ENCODE peak calls at places on chromosomes 2 and 18, in five cellular contexts. One of them, this sample, is unnamed.
A peak's percentile ranks its signal among the peaks of the same experiment; 100 is the strongest.

GRCh38 chr2:206259615-206260426 is 14.6 kb upstream of the ZDBF2 start:
- DNase-seq in IMR-90: no peak
- DNase-seq in foreskin keratinocyte: no peak
- DNase-seq in cardiac muscle cell: no peak
- DNase-seq in CD4-positive, alpha-beta T cell: no peak
- DNase-seq in this sample: no peak

GRCh38 chr2:238738917-238739316 is 109.0 kb upstream of the TWIST2 start:
- DNase-seq in IMR-90: no peak
- DNase-seq in foreskin keratinocyte: no peak
- DNase-seq in cardiac muscle cell: no peak
- DNase-seq in CD4-positive, alpha-beta T cell: no peak
- DNase-seq in this sample: no peak

GRCh38 chr2:29583104-29583503 is 338.3 kb downstream of the ALK start:
- DNase-seq in IMR-90: peak; percentile 54
- DNase-seq in foreskin keratinocyte: peak; percentile 45
- DNase-seq in cardiac muscle cell: no peak
- DNase-seq in CD4-positive, alpha-beta T cell: no peak
- DNase-seq in this sample: no peak

GRCh38 chr2:200308421-200309295 is 2.2 kb downstream of the SPATS2L start:
- DNase-seq in IMR-90: peak; percentile 63
- DNase-seq in foreskin keratinocyte: no peak
- DNase-seq in cardiac muscle cell: peak; percentile 21
- DNase-seq in CD4-positive, alpha-beta T cell: no peak
- DNase-seq in this sample: no peak

GRCh38 chr18:6044319-6044718 is 149.0 kb upstream of the TMEM200C start:
- DNase-seq in IMR-90: no peak
- DNase-seq in foreskin keratinocyte: no peak
- DNase-seq in cardiac muscle cell: no peak
- DNase-seq in CD4-positive, alpha-beta T cell: no peak
- DNase-seq in this sample: no peak

GRCh38 chr2:105100064-105100840 is 62.4 kb downstream of the MRPS9 start:
- DNase-seq in IMR-90: no peak
- DNase-seq in foreskin keratinocyte: no peak
- DNase-seq in cardiac muscle cell: no peak
- DNase-seq in CD4-positive, alpha-beta T cell: no peak
- DNase-seq in this sample: no peak

GRCh38 chr2:102044235-102044920 is 52.6 kb downstream of the IL1R2 start:
- DNase-seq in IMR-90: no peak
- DNase-seq in foreskin keratinocyte: no peak
- DNase-seq in cardiac muscle cell: no peak
- DNase-seq in CD4-positive, alpha-beta T cell: no peak
- DNase-seq in this sample: no peak

GRCh38 chr18:57194070-57194469 is 47.2 kb downstream of the BOD1L2 start:
- DNase-seq in IMR-90: no peak
- DNase-seq in foreskin keratinocyte: no peak
- DNase-seq in cardiac muscle cell: no peak
- DNase-seq in CD4-positive, alpha-beta T cell: no peak
- DNase-seq in this sample: no peak

GRCh38 chr2:241188386-241189092 is at the start of gene ANO7:
- DNase-seq in IMR-90: no peak
- DNase-seq in foreskin keratinocyte: no peak
- DNase-seq in cardiac muscle cell: no peak
- DNase-seq in CD4-positive, alpha-beta T cell: no peak
- DNase-seq in this sample: no peak

GRCh38 chr18:13545955-13546354 is 180.4 kb downstream of the FAM210A start:
- DNase-seq in IMR-90: no peak
- DNase-seq in foreskin keratinocyte: no peak
- DNase-seq in cardiac muscle cell: no peak
- DNase-seq in CD4-positive, alpha-beta T cell: no peak
- DNase-seq in this sample: no peak

GRCh38 chr2:112476434-112476833 is 5.5 kb upstream of the TTL start:
- DNase-seq in IMR-90: no peak
- DNase-seq in foreskin keratinocyte: no peak
- DNase-seq in cardiac muscle cell: no peak
- DNase-seq in CD4-positive, alpha-beta T cell: no peak
- DNase-seq in this sample: no peak

GRCh38 chr2:218710687-218711549 is at the start of gene TTLL4:
- DNase-seq in IMR-90: peak; percentile 93
- DNase-seq in foreskin keratinocyte: peak; percentile 68
- DNase-seq in cardiac muscle cell: peak; percentile 99
- DNase-seq in CD4-positive, alpha-beta T cell: peak; percentile 98
- DNase-seq in this sample: peak; percentile 96

GRCh38 chr2:136402281-136402680 is 284.3 kb upstream of the CXCR4 start:
- DNase-seq in IMR-90: no peak
- DNase-seq in foreskin keratinocyte: no peak
- DNase-seq in cardiac muscle cell: peak; percentile 5
- DNase-seq in CD4-positive, alpha-beta T cell: no peak
- DNase-seq in this sample: no peak

GRCh38 chr2:241894681-241895426 is 25.3 kb downstream of the RTP5 start:
- DNase-seq in IMR-90: no peak
- DNase-seq in foreskin keratinocyte: no peak
- DNase-seq in cardiac muscle cell: no peak
- DNase-seq in CD4-positive, alpha-beta T cell: no peak
- DNase-seq in this sample: no peak

GRCh38 chr2:55460562-55460961 is 40.9 kb upstream of the CCDC88A start:
- DNase-seq in IMR-90: peak; percentile 32
- DNase-seq in foreskin keratinocyte: no peak
- DNase-seq in cardiac muscle cell: no peak
- DNase-seq in CD4-positive, alpha-beta T cell: no peak
- DNase-seq in this sample: no peak

DNA sequence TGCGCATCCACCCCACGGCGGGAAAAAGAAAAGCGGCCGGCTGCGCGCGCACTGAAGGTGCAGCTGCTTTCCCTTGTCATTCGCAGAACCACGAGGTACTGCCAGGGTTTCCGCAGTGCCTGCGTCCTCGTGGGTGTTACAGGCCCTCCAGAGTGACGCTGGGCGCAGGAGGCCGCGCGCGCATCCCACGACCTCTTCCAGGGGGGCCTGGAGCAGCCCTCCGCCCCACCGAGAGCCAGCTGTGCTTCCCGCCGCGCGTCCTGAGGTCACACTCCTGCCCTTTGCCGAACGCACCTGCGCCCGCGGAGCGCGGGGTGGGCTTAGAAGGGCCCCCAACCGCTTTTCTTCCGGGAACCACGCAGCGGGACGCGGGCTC is 378 bp upstream of the IAH1 start:
- DNase-seq in IMR-90: no peak
- DNase-seq in foreskin keratinocyte: no peak
- DNase-seq in cardiac muscle cell: peak; percentile 15
- DNase-seq in CD4-positive, alpha-beta T cell: peak; percentile 60
- DNase-seq in this sample: peak; percentile 37
- H3K27ac ChIP-seq in IMR-90: peak overlapping the region; percentile 72
- H3K27ac ChIP-seq in foreskin keratinocyte: no peak overlapping the region
- H3K27ac ChIP-seq in cardiac muscle cell: no peak overlapping the region
- H3K27ac ChIP-seq in CD4-positive, alpha-beta T cell: peak overlapping the region; percentile 90
- H3K27ac ChIP-seq in this sample: peak overlapping the region; percentile 80

DNA sequence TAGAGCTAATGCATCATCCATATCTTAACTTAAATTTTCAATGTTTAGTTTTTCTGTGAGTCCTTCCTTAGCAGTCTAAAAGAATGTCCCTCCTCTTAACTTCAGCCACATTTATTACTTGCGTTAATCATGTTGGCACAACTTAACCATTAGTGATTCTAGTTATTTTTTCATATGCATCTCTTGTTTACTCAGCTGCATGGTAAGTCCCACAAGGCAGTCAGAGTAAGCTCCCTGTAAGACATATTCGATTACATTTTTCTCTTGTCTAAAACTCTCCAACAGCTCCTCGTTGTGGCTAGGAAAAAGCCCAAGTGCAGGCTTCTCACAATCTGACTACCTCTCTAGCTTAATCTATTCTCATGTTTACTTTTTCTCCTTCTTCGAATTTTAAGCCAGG is 2045.3 kb upstream of the PIK3C3 start:
- DNase-seq in IMR-90: no peak
- DNase-seq in foreskin keratinocyte: no peak
- DNase-seq in cardiac muscle cell: no peak
- DNase-seq in CD4-positive, alpha-beta T cell: no peak
- DNase-seq in this sample: no peak
- H3K27ac ChIP-seq in IMR-90: no peak overlapping the region
- H3K27ac ChIP-seq in foreskin keratinocyte: no peak overlapping the region
- H3K27ac ChIP-seq in cardiac muscle cell: no peak overlapping the region
- H3K27ac ChIP-seq in CD4-positive, alpha-beta T cell: no peak overlapping the region
- H3K27ac ChIP-seq in this sample: no peak overlapping the region

GRCh38 chr2:1990151-1990589 is 245.9 kb upstream of the PXDN start:
- DNase-seq in IMR-90: no peak
- DNase-seq in foreskin keratinocyte: no peak
- DNase-seq in cardiac muscle cell: no peak
- DNase-seq in CD4-positive, alpha-beta T cell: no peak
- DNase-seq in this sample: no peak
- H3K27ac ChIP-seq in IMR-90: no peak overlapping the region
- H3K27ac ChIP-seq in foreskin keratinocyte: no peak overlapping the region
- H3K27ac ChIP-seq in cardiac muscle cell: no peak overlapping the region
- H3K27ac ChIP-seq in CD4-positive, alpha-beta T cell: no peak overlapping the region
- H3K27ac ChIP-seq in this sample: peak overlapping the region; percentile 79

GRCh38 chr18:58788470-58788869 is 76.2 kb upstream of the ZNF532 start:
- DNase-seq in IMR-90: no peak
- DNase-seq in foreskin keratinocyte: no peak
- DNase-seq in cardiac muscle cell: no peak
- DNase-seq in CD4-positive, alpha-beta T cell: no peak
- DNase-seq in this sample: no peak
- H3K27ac ChIP-seq in IMR-90: peak overlapping the region; percentile 89
- H3K27ac ChIP-seq in foreskin keratinocyte: no peak overlapping the region
- H3K27ac ChIP-seq in cardiac muscle cell: no peak overlapping the region
- H3K27ac ChIP-seq in CD4-positive, alpha-beta T cell: no peak overlapping the region
- H3K27ac ChIP-seq in this sample: peak overlapping the region; percentile 66

GRCh38 chr18:48904086-48904485 is 46.7 kb downstream of the SMAD7 start:
- DNase-seq in IMR-90: peak; percentile 21
- DNase-seq in foreskin keratinocyte: no peak
- DNase-seq in cardiac muscle cell: no peak
- DNase-seq in CD4-positive, alpha-beta T cell: no peak
- DNase-seq in this sample: no peak

GRCh38 chr18:48905541-48905940 is 45.2 kb downstream of the SMAD7 start:
- DNase-seq in IMR-90: peak; percentile 41
- DNase-seq in foreskin keratinocyte: no peak
- DNase-seq in cardiac muscle cell: no peak
- DNase-seq in CD4-positive, alpha-beta T cell: no peak
- DNase-seq in this sample: no peak

GRCh38 chr18:48902856-48903601 is 47.7 kb downstream of the SMAD7 start:
- DNase-seq in IMR-90: peak; percentile 34
- DNase-seq in foreskin keratinocyte: no peak
- DNase-seq in cardiac muscle cell: no peak
- DNase-seq in CD4-positive, alpha-beta T cell: no peak
- DNase-seq in this sample: no peak

GRCh38 chr18:48902023-48902855 is 48.5 kb downstream of the SMAD7 start:
- DNase-seq in IMR-90: peak; percentile 91
- DNase-seq in foreskin keratinocyte: no peak
- DNase-seq in cardiac muscle cell: no peak
- DNase-seq in CD4-positive, alpha-beta T cell: no peak
- DNase-seq in this sample: no peak

GRCh38 chr18:48904847-48905394 is 45.8 kb downstream of the SMAD7 start:
- DNase-seq in IMR-90: no peak
- DNase-seq in foreskin keratinocyte: no peak
- DNase-seq in cardiac muscle cell: no peak
- DNase-seq in CD4-positive, alpha-beta T cell: no peak
- DNase-seq in this sample: no peak
- H3K27ac ChIP-seq in IMR-90: no peak overlapping the region
- H3K27ac ChIP-seq in foreskin keratinocyte: no peak overlapping the region
- H3K27ac ChIP-seq in cardiac muscle cell: no peak overlapping the region
- H3K27ac ChIP-seq in CD4-positive, alpha-beta T cell: no peak overlapping the region
- H3K27ac ChIP-seq in this sample: no peak overlapping the region

DNA sequence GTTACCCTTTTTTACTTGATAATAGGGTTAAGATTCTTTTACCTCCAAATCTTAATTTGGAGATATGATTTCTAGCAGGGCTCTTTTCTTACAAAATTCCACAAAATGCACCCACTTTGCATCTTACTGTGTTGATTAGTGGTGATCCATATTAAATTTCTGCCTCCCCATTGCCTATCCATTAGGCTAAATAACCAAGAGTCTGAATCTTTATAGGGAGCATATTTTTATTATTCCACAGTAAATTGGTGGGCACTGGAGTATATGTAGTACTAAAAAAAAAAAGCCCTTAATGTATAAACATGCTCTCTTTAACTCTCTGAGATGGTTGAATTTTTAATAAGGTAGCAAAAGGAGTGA is 8.1 kb upstream of the TXNDC2 start:
- DNase-seq in IMR-90: no peak
- DNase-seq in foreskin keratinocyte: no peak
- DNase-seq in cardiac muscle cell: no peak
- DNase-seq in CD4-positive, alpha-beta T cell: no peak
- DNase-seq in this sample: no peak
- H3K27ac ChIP-seq in IMR-90: peak overlapping the region; percentile 74
- H3K27ac ChIP-seq in foreskin keratinocyte: peak overlapping the region; percentile 93
- H3K27ac ChIP-seq in cardiac muscle cell: no peak overlapping the region
- H3K27ac ChIP-seq in CD4-positive, alpha-beta T cell: no peak overlapping the region
- H3K27ac ChIP-seq in this sample: no peak overlapping the region

GRCh38 chr2:197089659-197090058 is 163.2 kb upstream of the PGAP1 start:
- DNase-seq in IMR-90: no peak
- DNase-seq in foreskin keratinocyte: peak; percentile 22
- DNase-seq in cardiac muscle cell: no peak
- DNase-seq in CD4-positive, alpha-beta T cell: no peak
- DNase-seq in this sample: no peak

GRCh38 chr2:197096649-197097048 is 170.1 kb upstream of the PGAP1 start:
- DNase-seq in IMR-90: no peak
- DNase-seq in foreskin keratinocyte: no peak
- DNase-seq in cardiac muscle cell: no peak
- DNase-seq in CD4-positive, alpha-beta T cell: no peak
- DNase-seq in this sample: no peak

GRCh38 chr2:197090713-197091367 is 164.3 kb upstream of the PGAP1 start:
- DNase-seq in IMR-90: no peak
- DNase-seq in foreskin keratinocyte: no peak
- DNase-seq in cardiac muscle cell: no peak
- DNase-seq in CD4-positive, alpha-beta T cell: no peak
- DNase-seq in this sample: no peak

GRCh38 chr2:197088694-197089093 is 162.2 kb upstream of the PGAP1 start:
- DNase-seq in IMR-90: peak; percentile 28
- DNase-seq in foreskin keratinocyte: peak; percentile 10
- DNase-seq in cardiac muscle cell: no peak
- DNase-seq in CD4-positive, alpha-beta T cell: no peak
- DNase-seq in this sample: no peak

DNA sequence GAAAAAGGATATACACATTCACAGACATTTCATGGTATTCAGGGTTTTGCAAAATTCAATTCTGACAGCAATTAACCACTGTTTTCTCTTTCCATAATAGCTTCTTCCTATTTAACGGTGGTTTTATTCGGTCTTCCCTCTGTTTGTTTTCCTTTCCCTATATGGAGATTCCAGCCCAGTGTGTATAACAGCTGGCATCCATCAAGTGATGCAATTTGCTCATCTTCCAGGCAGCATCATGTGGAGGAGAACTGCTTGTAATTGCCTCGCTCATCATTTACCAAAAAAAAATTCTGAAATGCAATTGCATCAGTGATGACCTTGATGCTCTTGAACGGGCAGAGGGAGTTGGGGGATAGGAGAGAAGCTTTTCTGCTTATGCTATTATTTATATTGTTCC is 165.9 kb upstream of the PGAP1 start:
- DNase-seq in IMR-90: peak; percentile 92
- DNase-seq in foreskin keratinocyte: no peak
- DNase-seq in cardiac muscle cell: no peak
- DNase-seq in CD4-positive, alpha-beta T cell: no peak
- DNase-seq in this sample: no peak
- H3K27ac ChIP-seq in IMR-90: no peak overlapping the region
- H3K27ac ChIP-seq in foreskin keratinocyte: no peak overlapping the region
- H3K27ac ChIP-seq in cardiac muscle cell: no peak overlapping the region
- H3K27ac ChIP-seq in CD4-positive, alpha-beta T cell: no peak overlapping the region
- H3K27ac ChIP-seq in this sample: no peak overlapping the region

DNA sequence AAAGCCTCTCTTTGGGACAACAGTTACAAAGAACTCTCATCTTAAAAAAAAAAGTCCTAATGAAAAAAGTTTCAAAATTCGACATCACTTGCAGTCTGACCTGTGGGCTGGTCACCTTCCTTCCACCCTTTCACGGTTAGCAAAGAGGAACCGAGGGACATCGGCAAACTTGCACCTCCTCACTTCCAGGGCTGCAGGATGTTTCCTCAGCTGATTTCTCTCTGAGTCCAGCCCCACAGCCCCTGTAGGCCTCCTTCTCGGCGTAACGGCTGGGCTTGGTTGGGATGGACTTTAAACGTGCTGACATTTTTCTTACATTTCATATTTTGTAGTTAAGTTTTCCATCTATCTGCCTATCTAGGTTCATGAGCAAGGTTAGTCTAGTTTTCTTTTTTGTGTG is 5.7 kb upstream of the CAB39 start:
- DNase-seq in IMR-90: no peak
- DNase-seq in foreskin keratinocyte: no peak
- DNase-seq in cardiac muscle cell: no peak
- DNase-seq in CD4-positive, alpha-beta T cell: no peak
- DNase-seq in this sample: no peak
- H3K27ac ChIP-seq in IMR-90: no peak overlapping the region
- H3K27ac ChIP-seq in foreskin keratinocyte: no peak overlapping the region
- H3K27ac ChIP-seq in cardiac muscle cell: no peak overlapping the region
- H3K27ac ChIP-seq in CD4-positive, alpha-beta T cell: no peak overlapping the region
- H3K27ac ChIP-seq in this sample: no peak overlapping the region

This sample was measured in substantia nigra.